ENCODE peak calls at places on chromosomes 16 and 17, in nine cellular contexts. V is CD4-positive, alpha-beta memory T cell; X is lower lobe of right lung; U is uterus; E is colonic mucosa; W is tibial nerve; R is endodermal cell; K is fibroblast of lung; C is DND-41. A is an unnamed sample. For H3K9me3, the result is how much of the 10 kb centered on the place peaks cover.

GRCh38 chr16:83470406-83470805 is 337.4 kb upstream of the HSBP1 start:
- DNase-seq in V (no peak), X (no peak), U (no peak), E (no peak), W (no peak), R (no peak), K (no peak), C (no peak), A (no peak)

GRCh38 chr16:53967172-53967571 is 263.2 kb downstream of the FTO start:
- DNase-seq in V (no peak), X (no peak), U (no peak), E (no peak), W (no peak), R (no peak), K (no peak), C (no peak), A (no peak)

GRCh38 chr17:17413215-17413792 is 63.5 kb upstream of the MED9 start:
- DNase-seq in V (no peak), X (no peak), U (no peak), E (no peak), W (no peak), R (no peak), K (no peak), C (no peak), A (no peak)

GRCh38 chr17:158379-158778 is 21.0 kb downstream of the SCGB1C2 start:
- DNase-seq in V (no peak), X (no peak), U (no peak), E (no peak), W (no peak), R (no peak), K (no peak), C (no peak), A (no peak)

GRCh38 chr17:12821376-12821940 is 32.2 kb downstream of the ARHGAP44 start:
- DNase-seq in V (no peak), X (no peak), U (no peak), E (peak), W (no peak), R (no peak), K (peak), C (no peak), A (no peak)

GRCh38 chr16:57358527-57359095 is at the start of gene CCL22:
- DNase-seq in V (no peak), X (no peak), U (no peak), E (no peak), W (no peak), R (no peak), K (no peak), C (no peak), A (no peak)

GRCh38 chr17:8463089-8463488 is 27.4 kb downstream of the NDEL1 start:
- DNase-seq in V (no peak), X (no peak), U (no peak), E (no peak), W (no peak), R (no peak), K (no peak), C (no peak), A (no peak)

GRCh38 chr17:78154903-78155811 is 9.0 kb downstream of the C17orf99 start:
- DNase-seq in V (no peak), X (no peak), U (no peak), E (peak), W (no peak), R (no peak), K (peak), C (no peak), A (no peak)

GRCh38 chr16:87533061-87533460 is 40.2 kb upstream of the ZCCHC14 start:
- DNase-seq in V (no peak), X (no peak), U (no peak), E (no peak), W (no peak), R (no peak), K (no peak), C (no peak), A (no peak)

GRCh38 chr17:82858376-82859126 is 18.7 kb upstream of the ZNF750 start:
- DNase-seq in V (no peak), X (no peak), U (no peak), E (no peak), W (no peak), R (no peak), K (no peak), C (peak), A (no peak)

GRCh38 chr17:55793272-55793671 is 42.4 kb downstream of the PCTP start:
- DNase-seq in V (no peak), X (no peak), U (no peak), E (no peak), W (no peak), R (no peak), K (no peak), C (no peak), A (no peak)

GRCh38 chr17:71878271-71878670 is 242.5 kb upstream of the SOX9 start:
- DNase-seq in V (no peak), X (no peak), U (no peak), E (no peak), W (no peak), R (no peak), K (no peak), C (no peak), A (no peak)

GRCh38 chr17:50144346-50144745 is 6.1 kb downstream of the PPP1R9B start:
- DNase-seq in V (no peak), X (no peak), U (no peak), E (no peak), W (no peak), R (no peak), K (no peak), C (no peak), A (no peak)

GRCh38 chr17:81386646-81387234 is 8.5 kb upstream of the BAHCC1 start:
- DNase-seq in V (no peak), X (peak), U (peak), E (no peak), W (no peak), R (peak), K (no peak), C (peak), A (no peak)

GRCh38 chr17:67506966-67507365 is 129.9 kb downstream of the PITPNC1 start:
- DNase-seq in V (no peak), X (no peak), U (no peak), E (no peak), W (no peak), R (peak), K (no peak), C (no peak), A (no peak)

GRCh38 chr17:67558740-67559380 is 158.9 kb upstream of the NOL11 start:
- DNase-seq in V (no peak), X (no peak), U (no peak), E (no peak), W (no peak), R (peak), K (no peak), C (no peak), A (no peak)

GRCh38 chr17:28550858-28551257 is 1.6 kb downstream of the UNC119 start:
- DNase-seq in V (no peak), X (no peak), U (no peak), E (no peak), W (no peak), R (no peak), K (no peak), C (no peak), A (no peak)

GRCh38 chr17:71423871-71424546 is 696.8 kb upstream of the SOX9 start:
- DNase-seq in V (no peak), X (no peak), U (no peak), E (no peak), W (no peak), R (peak), K (no peak), C (peak), A (no peak)

GRCh38 chr16:53515259-53515658 is 12.2 kb upstream of the AKTIP start:
- DNase-seq in V (no peak), X (no peak), U (peak), E (no peak), W (no peak), R (no peak), K (no peak), C (no peak), A (no peak)

GRCh38 chr17:5378566-5379207 is 40.8 kb downstream of the NUP88 start:
- DNase-seq in V (no peak), X (no peak), U (no peak), E (no peak), W (no peak), R (no peak), K (no peak), C (no peak), A (no peak)

GRCh38 chr17:45780921-45781320 is 3.2 kb upstream of the CRHR1 start:
- DNase-seq in V (no peak), X (no peak), U (peak), E (no peak), W (no peak), R (no peak), K (no peak), C (no peak), A (no peak)

GRCh38 chr16:23129686-23130085 is 19.6 kb downstream of the USP31 start:
- DNase-seq in V (no peak), X (no peak), U (no peak), E (no peak), W (no peak), R (no peak), K (no peak), C (no peak), A (no peak)

GRCh38 chr16:23131036-23131435 is 18.2 kb downstream of the USP31 start:
- DNase-seq in V (no peak), X (no peak), U (no peak), E (no peak), W (no peak), R (no peak), K (no peak), C (no peak), A (no peak)

GRCh38 chr16:23125277-23125676 is 24.0 kb downstream of the USP31 start:
- DNase-seq in V (no peak), X (no peak), U (no peak), E (no peak), W (no peak), R (no peak), K (no peak), C (no peak), A (no peak)

GRCh38 chr16:23131436-23131835 is 17.8 kb downstream of the USP31 start:
- DNase-seq in V (no peak), X (no peak), U (no peak), E (no peak), W (no peak), R (no peak), K (no peak), C (no peak), A (no peak)

GRCh38 chr16:23128056-23128455 is 21.2 kb downstream of the USP31 start:
- DNase-seq in V (no peak), X (no peak), U (no peak), E (no peak), W (no peak), R (no peak), K (no peak), C (no peak), A (no peak)
- H3K27ac ChIP-seq in V (no peak), X (no peak), U (peak), E (no peak), W (no peak), R (no peak), K (no peak), C (no peak), A (no peak)

DNA sequence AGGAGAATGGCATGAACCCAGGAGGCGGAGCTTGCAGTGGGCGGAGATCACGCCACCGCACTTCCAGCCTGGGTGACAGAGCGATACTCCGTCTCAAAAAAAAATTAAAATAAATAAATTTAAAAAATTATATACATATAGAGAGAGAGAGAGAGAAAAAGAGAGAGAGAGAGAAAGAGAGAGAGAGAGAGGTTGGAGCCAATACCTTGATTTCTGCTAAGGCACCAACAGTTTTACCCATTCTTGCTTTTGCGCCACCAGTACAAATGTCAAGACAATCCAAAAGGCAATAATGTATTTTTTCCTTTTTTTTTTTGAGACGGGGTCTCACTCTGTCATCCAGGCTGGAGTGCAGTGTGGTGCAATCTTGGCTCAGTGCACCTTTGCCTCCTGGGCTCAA is 17.2 kb downstream of the BRIP1 start:
- DNase-seq in V (no peak), X (no peak), U (no peak), E (no peak), W (no peak), R (no peak), K (no peak), C (no peak), A (no peak)
- H3K9me3 ChIP-seq in V (under half), X (under half), U (under half), E (under half), W (under half), R (under half), K (under half), C (under half), A (under half)

DNA sequence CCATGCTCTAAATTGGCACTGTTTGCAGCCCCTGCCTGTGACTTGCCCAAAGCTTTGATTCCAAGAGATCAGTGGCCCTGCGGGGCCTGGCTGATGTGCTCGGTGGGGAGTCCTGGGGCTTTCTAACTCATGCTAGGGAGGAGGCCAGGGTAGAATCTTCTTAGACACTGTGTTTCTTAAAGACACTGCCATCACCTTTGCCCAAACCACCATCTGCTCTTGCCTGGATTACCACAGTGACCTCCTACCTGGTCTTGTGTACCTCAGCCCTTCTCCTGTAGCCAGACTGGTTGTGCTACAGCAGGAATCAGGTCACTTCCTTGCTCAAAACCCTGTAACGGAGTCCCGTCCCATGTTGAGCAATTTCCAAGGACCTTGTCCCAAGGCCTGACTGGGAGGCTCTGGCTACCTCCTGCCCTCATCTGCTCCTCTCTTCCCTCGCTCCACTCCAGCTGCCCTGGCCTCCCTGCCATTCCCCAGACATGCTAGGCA is 71.7 kb downstream of the WWP2 start:
- DNase-seq in V (no peak), X (no peak), U (no peak), E (peak), W (no peak), R (no peak), K (no peak), C (no peak), A (no peak)
- H3K27ac ChIP-seq in V (no peak), X (no peak), U (no peak), E (no peak), W (no peak), R (no peak), K (no peak), C (no peak), A (no peak)

GRCh38 chr16:876041-876335 is 75.5 kb upstream of the GNG13 start:
- DNase-seq in V (no peak), X (peak), U (no peak), E (no peak), W (no peak), R (no peak), K (no peak), C (no peak), A (no peak)
- H3K9me3 ChIP-seq in V (under half), X (under half), U (under half), E (under half), W (under half), R (under half), K (under half), C (under half), A (under half)

DNA sequence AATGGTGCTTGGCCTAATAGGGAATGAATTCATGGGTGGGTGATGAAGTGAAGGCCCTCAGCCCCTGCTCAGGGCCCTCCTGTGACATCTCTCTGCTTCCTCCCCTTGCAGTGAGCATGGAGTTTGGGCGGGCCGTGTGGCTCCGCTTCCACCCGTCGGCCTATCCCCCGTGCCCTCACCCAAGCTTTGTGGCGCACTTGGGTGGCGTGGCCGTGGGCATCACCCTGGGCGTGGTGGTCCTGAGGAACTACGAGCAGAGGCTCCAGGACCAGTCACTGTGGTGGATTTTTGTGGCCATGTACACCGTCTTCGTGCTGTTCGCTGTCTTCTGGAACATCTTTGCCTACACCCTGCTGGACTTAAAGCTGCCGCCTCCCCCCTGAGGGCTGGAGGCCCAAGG is 21.1 kb downstream of the C17orf75 start:
- DNase-seq in V (no peak), X (no peak), U (no peak), E (no peak), W (no peak), R (no peak), K (no peak), C (no peak), A (no peak)
- H3K27ac ChIP-seq in V (no peak), X (no peak), U (no peak), E (no peak), W (no peak), R (no peak), K (no peak), C (no peak), A (no peak)